ENCODE peak calls at places on chromosomes 3 and 15, in four cellular contexts. O is lower lobe of right lung, W is psoas muscle, V is uterus. Y is an unnamed sample. For H3K27me3, the result is how much of the 10 kb centered on the place peaks cover.

GRCh38 chr3:67076607-67077006 is 78.5 kb downstream of the KBTBD8 start:
- DNase-seq in O (no peak), W (no peak), V (no peak), Y (no peak)

GRCh38 chr3:143998266-143998665 is 26.6 kb downstream of the DIPK2A start:
- DNase-seq in O (no peak), W (no peak), V (no peak), Y (no peak)

GRCh38 chr3:197584733-197585132 is 29.0 kb upstream of the BDH1 start:
- DNase-seq in O (no peak), W (no peak), V (no peak), Y (no peak)

GRCh38 chr3:73509066-73509465 is 115.7 kb downstream of the PDZRN3 start:
- DNase-seq in O (no peak), W (no peak), V (no peak), Y (no peak)

GRCh38 chr3:170768334-170768801 is 101.6 kb downstream of the RPL22L1 start:
- DNase-seq in O (no peak), W (no peak), V (no peak), Y (no peak)

GRCh38 chr3:104606812-104607211 is 759.9 kb upstream of the ALCAM start:
- DNase-seq in O (no peak), W (no peak), V (no peak), Y (no peak)

GRCh38 chr3:196966526-196967401 is 1.9 kb downstream of the PIGZ start:
- DNase-seq in O (no peak), W (no peak), V (no peak), Y (no peak)

GRCh38 chr3:52848617-52849016 is 13.8 kb upstream of the MUSTN1 start:
- DNase-seq in O (no peak), W (peak), V (no peak), Y (no peak)

GRCh38 chr3:186915808-186916796 is 14.2 kb upstream of the ST6GAL1 start:
- DNase-seq in O (no peak), W (peak), V (no peak), Y (no peak)

GRCh38 chr15:38224486-38224885 is 28.1 kb upstream of the SPRED1 start:
- DNase-seq in O (no peak), W (no peak), V (no peak), Y (no peak)

GRCh38 chr3:183295211-183295610 is 42.2 kb downstream of the B3GNT5 start:
- DNase-seq in O (peak), W (peak), V (peak), Y (no peak)

GRCh38 chr15:36370735-36371115 is 208.7 kb upstream of the CDIN1 start:
- DNase-seq in O (no peak), W (no peak), V (no peak), Y (no peak)

GRCh38 chr15:99053380-99054024 is 45.9 kb upstream of the PGPEP1L start:
- DNase-seq in O (no peak), W (peak), V (no peak), Y (no peak)

GRCh38 chr15:51658664-51659063 is 22.6 kb upstream of the SCG3 start:
- DNase-seq in O (no peak), W (no peak), V (no peak), Y (no peak)

GRCh38 chr15:50767332-50767861 is 1.9 kb upstream of the SPPL2A start:
- DNase-seq in O (no peak), W (peak), V (no peak), Y (peak)

GRCh38 chr3:147358144-147358992 is 48.0 kb downstream of the ZIC4 start:
- DNase-seq in O (no peak), W (no peak), V (no peak), Y (no peak)

GRCh38 chr3:10778492-10779292 is 37.3 kb upstream of the SLC6A11 start:
- DNase-seq in O (no peak), W (no peak), V (no peak), Y (no peak)

GRCh38 chr3:49346797-49347251 is 7.0 kb upstream of the USP4 start:
- DNase-seq in O (no peak), W (no peak), V (no peak), Y (no peak)

GRCh38 chr15:25691544-25692430 is 171.3 kb downstream of the ATP10A start:
- DNase-seq in O (no peak), W (no peak), V (no peak), Y (no peak)

GRCh38 chr3:172869356-172869755 is 118.8 kb downstream of the ECT2 start:
- DNase-seq in O (no peak), W (no peak), V (peak), Y (no peak)

GRCh38 chr15:56838085-56838484 is 80.4 kb upstream of the TCF12 start:
- DNase-seq in O (no peak), W (no peak), V (no peak), Y (no peak)

GRCh38 chr3:52015431-52016256 is 19.9 kb upstream of the RPL29 start:
- DNase-seq in O (no peak), W (no peak), V (no peak), Y (no peak)

GRCh38 chr3:136617123-136617700 is 135.0 kb downstream of the STAG1 start:
- DNase-seq in O (no peak), W (no peak), V (no peak), Y (no peak)

GRCh38 chr3:39100500-39100886 is 6.9 kb downstream of the GORASP1 start:
- DNase-seq in O (no peak), W (no peak), V (no peak), Y (no peak)

GRCh38 chr3:63706321-63707085 is 54.0 kb downstream of the SNTN start:
- DNase-seq in O (no peak), W (no peak), V (no peak), Y (no peak)

GRCh38 chr3:150495563-150496168 is 50.6 kb downstream of the SERP1 start:
- DNase-seq in O (no peak), W (no peak), V (no peak), Y (no peak)

GRCh38 chr3:38620236-38620635 is 29.3 kb downstream of the SCN5A start:
- DNase-seq in O (no peak), W (no peak), V (no peak), Y (no peak)

GRCh38 chr3:10594915-10595314 is 89.5 kb upstream of the ATP2B2 start:
- DNase-seq in O (no peak), W (no peak), V (no peak), Y (no peak)

GRCh38 chr3:13009132-13009945 is 63.9 kb downstream of the IQSEC1 start:
- DNase-seq in O (peak), W (peak), V (no peak), Y (no peak)

GRCh38 chr3:189132125-189132744 is 39.5 kb upstream of the TPRG1 start:
- DNase-seq in O (peak), W (no peak), V (peak), Y (peak)

GRCh38 chr3:43632269-43632733 is 10.5 kb upstream of the ANO10 start:
- DNase-seq in O (no peak), W (no peak), V (no peak), Y (no peak)

GRCh38 chr15:65101891-65102708 is 12.9 kb downstream of the UBAP1L start:
- DNase-seq in O (no peak), W (no peak), V (no peak), Y (no peak)

GRCh38 chr15:85312925-85313324 is 67.5 kb upstream of the AKAP13 start:
- DNase-seq in O (no peak), W (no peak), V (no peak), Y (no peak)

GRCh38 chr3:3177861-3178497 is 1.5 kb downstream of the CRBN start:
- DNase-seq in O (no peak), W (no peak), V (no peak), Y (no peak)

GRCh38 chr3:195240171-195240701 is 30.7 kb downstream of the XXYLT1 start:
- DNase-seq in O (peak), W (peak), V (peak), Y (peak)

GRCh38 chr3:59180006-59180405 is 130.2 kb upstream of the CFAP20DC start:
- DNase-seq in O (no peak), W (no peak), V (no peak), Y (no peak)

GRCh38 chr3:46909535-46910161 is 32.1 kb downstream of the PTH1R start:
- DNase-seq in O (peak), W (peak), V (peak), Y (peak)

GRCh38 chr3:50481992-50482391 is 21.4 kb downstream of the CACNA2D2 start:
- DNase-seq in O (peak), W (no peak), V (no peak), Y (no peak)

GRCh38 chr15:40330368-40330836 is 6.9 kb downstream of the INAFM2 start:
- DNase-seq in O (peak), W (no peak), V (peak), Y (peak)

GRCh38 chr15:89400121-89400996 is 65.7 kb upstream of the POLG start:
- DNase-seq in O (no peak), W (no peak), V (no peak), Y (no peak)
- H3K27me3 ChIP-seq in O (half or more), W (under half), V (half or more), Y (under half)

GRCh38 chr3:128479558-128480086 is 12.9 kb upstream of the DNAJB8 start:
- DNase-seq in O (no peak), W (no peak), V (no peak), Y (no peak)

GRCh38 chr3:128480717-128481437 is 12.1 kb downstream of the GATA2 start:
- DNase-seq in O (no peak), W (peak), V (peak), Y (no peak)

GRCh38 chr3:128476659-128477058 is 10.0 kb upstream of the DNAJB8 start:
- DNase-seq in O (no peak), W (no peak), V (no peak), Y (no peak)

GRCh38 chr3:128480278-128480677 is 12.7 kb downstream of the GATA2 start:
- DNase-seq in O (no peak), W (no peak), V (peak), Y (no peak)

GRCh38 chr3:128478576-128479506 is 12.2 kb upstream of the DNAJB8 start:
- DNase-seq in O (no peak), W (no peak), V (no peak), Y (no peak)
- H3K27me3 ChIP-seq in O (under half), W (under half), V (under half), Y (under half)

DNA sequence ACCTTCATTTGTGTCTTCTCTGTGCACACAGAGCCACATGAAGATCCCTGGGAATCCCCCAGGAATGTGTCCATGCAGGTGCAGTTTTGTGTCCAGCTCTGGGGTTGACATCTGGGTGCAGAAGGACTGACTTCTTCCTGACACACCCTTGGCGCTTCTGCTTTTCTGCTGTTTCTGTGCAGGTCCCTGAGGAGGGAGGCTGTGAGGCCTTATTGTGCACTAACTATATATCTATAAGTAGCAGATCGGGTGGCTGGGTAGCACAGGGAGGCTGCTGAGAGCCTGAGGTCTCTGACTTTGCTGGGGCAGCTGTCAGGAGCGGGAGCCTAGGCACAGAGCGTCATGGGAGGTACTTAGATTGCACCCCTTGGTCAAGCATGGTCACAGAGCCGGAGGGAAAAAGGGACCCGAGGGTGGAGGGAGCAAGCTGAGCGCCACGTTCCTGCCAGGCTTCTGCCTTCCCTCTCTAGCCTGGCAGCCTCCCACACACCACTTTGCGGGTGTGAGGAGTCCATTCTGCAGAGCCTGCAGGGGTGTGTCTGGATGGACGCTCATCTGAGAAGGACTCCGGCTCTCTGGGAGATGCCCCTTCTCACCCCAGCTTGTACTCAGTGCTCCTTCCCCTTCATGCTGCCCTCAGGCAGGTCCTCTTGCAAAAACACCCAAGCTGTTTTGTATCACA is 23.8 kb downstream of the CCDC33 start:
- DNase-seq in O (no peak), W (no peak), V (no peak), Y (no peak)
- H3K27me3 ChIP-seq in O (under half), W (under half), V (under half), Y (under half)

GRCh38 chr3:140420621-140421357 is 257.1 kb upstream of the TRIM42 start:
- DNase-seq in O (no peak), W (no peak), V (no peak), Y (no peak)

GRCh38 chr3:140424211-140424610 is 253.7 kb upstream of the TRIM42 start:
- DNase-seq in O (no peak), W (no peak), V (no peak), Y (no peak)

GRCh38 chr3:140423146-140423545 is 254.7 kb upstream of the TRIM42 start:
- DNase-seq in O (no peak), W (no peak), V (no peak), Y (no peak)

GRCh38 chr3:140424726-140425125 is 253.1 kb upstream of the TRIM42 start:
- DNase-seq in O (no peak), W (no peak), V (no peak), Y (no peak)

DNA sequence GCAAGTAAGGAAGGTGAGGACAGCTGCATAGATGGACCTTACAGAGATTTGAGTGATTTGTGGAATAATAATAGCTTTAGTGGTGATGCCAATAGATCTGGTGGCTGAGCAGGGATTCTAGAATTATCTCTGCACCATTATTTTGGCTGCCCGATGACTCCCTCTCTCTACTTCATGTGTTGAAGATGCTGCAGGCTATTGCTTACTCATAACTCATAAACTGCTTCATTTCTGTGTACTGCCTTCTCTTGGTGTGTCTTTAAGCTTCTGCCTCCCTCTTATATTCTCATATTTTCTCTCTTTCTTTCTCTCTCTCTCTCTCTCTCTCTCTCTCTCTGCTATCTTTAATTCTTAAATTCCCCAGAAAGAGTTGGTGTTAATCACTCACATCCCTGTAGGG is 256.0 kb upstream of the TRIM42 start:
- DNase-seq in O (no peak), W (no peak), V (no peak), Y (no peak)
- H3K27me3 ChIP-seq in O (under half), W (under half), V (under half), Y (under half)

GRCh38 chr15:81258455-81258854 is 61.8 kb downstream of the IL16 start:
- DNase-seq in O (no peak), W (no peak), V (no peak), Y (no peak)
- H3K27me3 ChIP-seq in O (under half), W (under half), V (under half), Y (under half)

GRCh38 chr15:77764095-77764494 is 131.4 kb upstream of the LINGO1 start:
- DNase-seq in O (no peak), W (no peak), V (no peak), Y (no peak)
- H3K27me3 ChIP-seq in O (under half), W (under half), V (under half), Y (under half)